ENCODE peak calls at places on chromosomes 12 and 14, in ten cellular contexts. W is PC-3, O is foreskin fibroblast, U is HCEC 1CT, D is fibroblast of pulmonary artery, V is heart right ventricle, Y is MM.1S, A is nucleus accumbens, M is naive B cell, I is thoracic aorta. Q is an unnamed sample.

GRCh38 chr14:65485516-65485915 is 73.0 kb downstream of the FUT8 start:
- DNase-seq in O (no peak), I (no peak), Y (no peak), A (no peak), W (no peak), D (no peak), M (no peak), U (no peak), V (no peak), Q (no peak)

GRCh38 chr14:68874746-68875155 is 81.9 kb upstream of the ZFP36L1 start:
- DNase-seq in U (no peak), O (no peak), W (no peak), Y (no peak), A (no peak), M (no peak), I (no peak), V (no peak), D (no peak), Q (no peak)

GRCh38 chr12:42196728-42197603 is 41.1 kb downstream of the YAF2 start:
- DNase-seq in V (no peak), A (no peak), D (no peak), O (no peak), I (no peak), W (no peak), M (no peak), U (no peak), Y (no peak), Q (no peak)

GRCh38 chr14:68520637-68521556 is 272.0 kb downstream of the ZFP36L1 start:
- DNase-seq in M (no peak), I (no peak), W (peak; percentile 95), A (no peak), V (no peak), Y (no peak), D (no peak), O (no peak), U (no peak), Q (no peak)

GRCh38 chr14:101187816-101188570 is 284.5 kb upstream of the RTL1 start:
- DNase-seq in V (no peak), W (no peak), M (no peak), I (no peak), A (no peak), O (no peak), D (no peak), Y (no peak), U (no peak), Q (no peak)

GRCh38 chr12:19129486-19130223 is at the start of gene PLEKHA5:
- DNase-seq in V (peak; percentile 82), Y (peak; percentile 66), U (peak; percentile 71), D (peak; percentile 72), I (peak; percentile 16), A (peak; percentile 77), O (peak; percentile 77), W (peak; percentile 64), M (peak; percentile 4), Q (peak; percentile 36)

GRCh38 chr14:38931969-38932652 is 170.9 kb downstream of the SEC23A start:
- DNase-seq in I (no peak), W (peak; percentile 21), U (no peak), A (no peak), D (no peak), M (no peak), V (no peak), Y (no peak), O (no peak), Q (no peak)

GRCh38 chr12:108214046-108214445 is 85.0 kb downstream of the WSCD2 start:
- DNase-seq in A (no peak), U (no peak), W (no peak), D (no peak), M (no peak), Y (no peak), V (no peak), I (no peak), O (no peak), Q (no peak)

GRCh38 chr12:111035578-111036301 is 115.4 kb upstream of the MYL2 start:
- DNase-seq in O (no peak), A (no peak), U (no peak), I (no peak), D (no peak), M (no peak), W (no peak), Y (no peak), V (no peak), Q (no peak)

GRCh38 chr14:71588028-71588427 is 344.2 kb upstream of the RGS6 start:
- DNase-seq in I (no peak), D (peak; percentile 63), W (no peak), U (peak; percentile 70), M (no peak), O (peak; percentile 21), Y (no peak), A (no peak), V (no peak), Q (no peak)

GRCh38 chr12:19462441-19462840 is 23.1 kb downstream of the AEBP2 start:
- DNase-seq in O (no peak), V (no peak), W (no peak), D (peak; percentile 53), A (no peak), Y (no peak), M (no peak), I (no peak), U (no peak), Q (no peak)

GRCh38 chr14:95156765-95157194 is 549 bp downstream of the DICER1 start:
- DNase-seq in Y (peak; percentile 7), D (no peak), A (peak; percentile 24), O (peak; percentile 16), V (peak; percentile 48), U (peak; percentile 16), M (no peak), W (peak; percentile 14), I (no peak), Q (peak; percentile 46)

GRCh38 chr14:97158102-97158501 is 360.9 kb downstream of the VRK1 start:
- DNase-seq in Y (no peak), O (no peak), D (no peak), M (no peak), W (no peak), V (no peak), U (no peak), I (no peak), A (no peak), Q (no peak)

GRCh38 chr14:35124127-35124526 is 1.8 kb downstream of the PRORP start:
- DNase-seq in M (no peak), V (no peak), D (no peak), U (no peak), I (no peak), W (no peak), A (no peak), O (no peak), Y (no peak), Q (no peak)

GRCh38 chr12:52774629-52775250 is 2.4 kb downstream of the KRT76 start:
- DNase-seq in U (no peak), I (no peak), W (peak; percentile 34), V (no peak), M (no peak), D (no peak), Y (no peak), A (no peak), O (no peak), Q (no peak)

GRCh38 chr12:6554990-6555691 is 701 bp downstream of the IFFO1 start:
- DNase-seq in U (no peak), M (no peak), O (no peak), W (no peak), Y (no peak), V (peak; percentile 37), A (no peak), I (no peak), D (no peak), Q (no peak)

GRCh38 chr12:126286203-126286602 is 1221.0 kb downstream of the AACS start:
- DNase-seq in A (no peak), V (no peak), W (no peak), U (no peak), O (no peak), M (no peak), Y (no peak), D (no peak), I (no peak), Q (no peak)

GRCh38 chr14:72781476-72782181 is 112.3 kb downstream of the DPF3 start:
- DNase-seq in M (no peak), W (peak; percentile 71), O (peak; percentile 71), A (no peak), D (peak; percentile 73), Y (no peak), I (no peak), U (peak; percentile 82), V (no peak), Q (no peak)

GRCh38 chr14:99626041-99626648 is 18.8 kb upstream of the HHIPL1 start:
- DNase-seq in W (no peak), V (no peak), I (no peak), O (no peak), M (no peak), U (no peak), A (no peak), Y (no peak), D (no peak), Q (peak; percentile 67)

GRCh38 chr12:15214851-15215601 is 6.2 kb downstream of the RERG start:
- DNase-seq in I (no peak), W (no peak), O (no peak), A (no peak), D (no peak), M (no peak), Y (no peak), U (no peak), V (no peak), Q (no peak)

GRCh38 chr14:100076630-100077029 is 11.4 kb downstream of the EVL start:
- DNase-seq in O (peak; percentile 86), D (peak; percentile 78), Y (no peak), U (peak; percentile 72), V (peak; percentile 40), M (no peak), W (peak; percentile 35), I (no peak), A (no peak), Q (no peak)

GRCh38 chr12:48969847-48970701 is 1.5 kb downstream of the WNT10B start:
- DNase-seq in D (no peak), W (no peak), V (no peak), A (peak; percentile 47), I (no peak), U (no peak), Y (no peak), O (no peak), M (peak; percentile 42), Q (no peak)

GRCh38 chr12:109310247-109311125 is 1.4 kb upstream of the FOXN4 start:
- DNase-seq in D (no peak), A (no peak), Y (peak; percentile 65), U (no peak), M (no peak), W (no peak), V (no peak), O (no peak), I (no peak), Q (peak; percentile 84)

GRCh38 chr12:113912761-113913295 is 53.3 kb downstream of the RBM19 start:
- DNase-seq in U (peak; percentile 52), O (peak; percentile 53), D (peak; percentile 86), V (peak; percentile 47), M (peak; percentile 6), W (peak; percentile 83), A (peak; percentile 64), I (no peak), Y (peak; percentile 36), Q (peak; percentile 50)

GRCh38 chr12:65618574-65618973 is 205.7 kb upstream of the HMGA2 start:
- DNase-seq in A (no peak), Y (no peak), V (no peak), I (no peak), W (no peak), M (no peak), O (no peak), D (no peak), U (no peak), Q (no peak)

GRCh38 chr12:75721790-75722189 is 210.4 kb upstream of the KRR1 start:
- DNase-seq in M (no peak), O (no peak), Y (no peak), U (no peak), A (no peak), I (no peak), W (no peak), V (no peak), D (no peak), Q (no peak)

GRCh38 chr12:106841471-106842302 is 67.2 kb downstream of the RIC8B start:
- DNase-seq in Y (peak; percentile 42), A (peak; percentile 4), D (peak; percentile 72), V (no peak), W (peak; percentile 71), U (peak; percentile 52), M (peak; percentile 11), I (no peak), O (no peak), Q (peak; percentile 55)

GRCh38 chr12:71397433-71397954 is 42.1 kb upstream of the LGR5 start:
- DNase-seq in M (no peak), W (peak; percentile 92), D (no peak), O (peak; percentile 18), V (no peak), Y (no peak), I (no peak), A (no peak), U (peak; percentile 64), Q (no peak)